ENCODE peak calls at places on chromosomes 11 and 22, in four cellular contexts. A, K, B and V are unnamed samples.

GRCh38 chr22:43441216-43441615 is 29.4 kb downstream of the MPPED1 start:
- DNase-seq in B (no peak), A (no peak), K (no peak), V (no peak)

GRCh38 chr22:45469573-45470383 is 32.9 kb upstream of the FBLN1 start:
- DNase-seq in A (no peak), B (no peak), K (peak; percentile 42), V (no peak)

GRCh38 chr11:34072831-34073230 is 21.3 kb downstream of the CAPRIN1 start:
- DNase-seq in K (peak; percentile 31), B (no peak), A (no peak), V (no peak)

GRCh38 chr11:119012629-119013170 is 5.4 kb downstream of the RPS25 start:
- DNase-seq in A (no peak), K (no peak), B (no peak), V (peak; percentile 16)

GRCh38 chr11:124394408-124394807 is 4.4 kb downstream of the OR8B3 start:
- DNase-seq in K (peak; percentile 13), B (no peak), A (peak; percentile 5), V (no peak)

GRCh38 chr11:119697882-119698281 is 31.1 kb downstream of the NECTIN1 start:
- DNase-seq in K (no peak), B (no peak), A (no peak), V (no peak)

GRCh38 chr11:110079726-110080125 is 13.5 kb upstream of the ZC3H12C start:
- DNase-seq in A (no peak), B (no peak), K (no peak), V (no peak)

GRCh38 chr11:94924074-94925031 is 49.0 kb downstream of the CWC15 start:
- DNase-seq in K (no peak), B (no peak), A (peak; percentile 28), V (no peak)

GRCh38 chr22:47409501-47410275 is 647.2 kb downstream of the TBC1D22A start:
- DNase-seq in B (no peak), K (no peak), A (no peak), V (no peak)

GRCh38 chr22:29615705-29616104 is 12.3 kb downstream of the NF2 start:
- DNase-seq in B (no peak), K (no peak), A (no peak), V (no peak)

GRCh38 chr22:24146190-24146616 is 35.1 kb upstream of the SUSD2 start:
- DNase-seq in B (peak; percentile 45), A (peak; percentile 49), K (peak; percentile 62), V (peak; percentile 83)

GRCh38 chr11:12914401-12914912 is 94.7 kb upstream of the RASSF10 start:
- DNase-seq in K (peak; percentile 42), A (peak; percentile 15), B (peak; percentile 75), V (peak; percentile 47)

GRCh38 chr22:21726650-21727049 is 8.9 kb downstream of the YPEL1 start:
- DNase-seq in A (peak; percentile 64), K (no peak), B (peak; percentile 37), V (peak; percentile 76)

GRCh38 chr11:73972620-73973449 is 9.8 kb downstream of the UCP2 start:
- DNase-seq in K (no peak), A (no peak), B (no peak), V (no peak)

GRCh38 chr11:73969091-73969490 is 13.6 kb downstream of the UCP2 start:
- DNase-seq in B (no peak), A (no peak), K (no peak), V (no peak)

GRCh38 chr11:73969991-73970800 is 12.4 kb downstream of the UCP2 start:
- DNase-seq in A (peak; percentile 67), K (no peak), B (no peak), V (peak; percentile 20)

GRCh38 chr11:73972187-73972586 is 10.5 kb downstream of the UCP2 start:
- DNase-seq in A (no peak), B (no peak), K (no peak), V (no peak)

DNA sequence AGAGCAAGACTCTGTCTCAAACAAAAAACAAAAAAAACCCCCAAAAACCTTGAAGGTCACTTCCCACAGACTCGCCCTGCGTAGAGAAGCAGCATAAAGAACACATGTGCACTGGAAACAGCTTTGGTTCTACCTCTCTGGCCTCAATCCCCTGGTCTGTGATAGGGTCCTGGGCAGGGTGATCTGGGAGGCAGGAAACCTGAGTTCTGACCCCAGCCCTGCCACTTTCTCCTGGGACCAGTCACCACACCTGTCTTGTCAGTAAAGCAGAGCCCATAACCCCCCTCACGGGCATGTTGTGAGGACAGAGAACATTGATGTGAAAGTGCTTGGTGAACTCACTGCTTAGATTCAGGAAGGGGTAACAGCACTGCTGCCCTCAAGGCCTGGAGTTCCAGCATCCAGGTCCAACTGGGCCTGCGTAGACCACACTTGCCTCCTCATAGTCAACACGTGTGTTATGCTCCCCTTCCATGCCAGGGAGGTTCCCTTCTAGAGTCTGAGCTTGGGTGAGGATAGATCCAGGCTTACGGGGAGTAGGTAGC is 11.4 kb downstream of the UCP2 start:
- DNase-seq in B (no peak), K (no peak), A (no peak), V (no peak)
- TF ChIP-seq CTCF in B (no peak), K (no peak), A (no peak), V (no peak)

DNA sequence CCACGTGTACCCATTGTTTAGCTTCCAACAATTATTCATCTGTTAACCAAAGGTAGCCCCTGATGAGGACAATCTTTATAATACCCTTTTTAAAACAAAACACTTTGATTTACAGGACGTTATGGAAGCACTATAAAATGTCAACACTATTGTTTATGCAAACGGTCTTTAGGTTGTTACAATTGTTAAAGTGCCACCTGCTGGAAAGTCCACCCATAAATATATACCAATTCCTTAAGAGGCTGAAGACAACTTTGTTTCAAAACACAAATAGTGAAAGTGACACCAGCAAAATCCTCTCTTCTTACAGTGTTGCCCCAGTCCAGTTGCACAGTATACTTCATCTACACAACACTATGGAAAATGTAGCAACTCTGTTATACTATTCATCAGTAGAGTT is 68.9 kb upstream of the SLN start:
- DNase-seq in K (peak; percentile 5), B (no peak), A (no peak), V (no peak)
- TF ChIP-seq CTCF in K (no peak), B (no peak), A (no peak), V (no peak)

GRCh38 chr11:50423208-50423607 is 390.5 kb downstream of the OR4C45 start:
- DNase-seq in K (no peak), A (no peak), B (no peak), V (no peak)
- TF ChIP-seq CTCF in K (no peak), A (no peak), B (no peak), V (no peak)

GRCh38 chr11:101848262-101848661 is 66.5 kb upstream of the CEP126 start:
- DNase-seq in B (no peak), A (no peak), K (peak; percentile 35), V (no peak)
- TF ChIP-seq CTCF in B (peak; percentile 53), A (peak; percentile 33), K (peak; percentile 36), V (no peak)